ENCODE peak calls at places on chromosomes 16 and 17, in four cellular contexts. Z is A549, P is K562, T is H1. M is an unnamed sample.

GRCh38 chr17:19739241-19740201 is 8.6 kb downstream of the ALDH3A1 start:
- DNase-seq in Z (no peak), T (no peak), P (no peak), M (no peak)

GRCh38 chr16:30049871-30050270 is 15.7 kb upstream of the ALDOA start:
- DNase-seq in Z (no peak), T (no peak), P (no peak), M (no peak)

GRCh38 chr17:66944365-66945203 is 19.9 kb upstream of the CACNG4 start:
- DNase-seq in Z (no peak), P (no peak), T (no peak), M (no peak)

GRCh38 chr17:8799001-8799850 is at the start of gene MFSD6L:
- DNase-seq in T (peak; percentile 67), P (no peak), Z (no peak), M (no peak)

GRCh38 chr17:7389924-7390910 is 4.1 kb downstream of the PLSCR3 start:
- DNase-seq in Z (no peak), T (no peak), P (no peak), M (no peak)

GRCh38 chr17:76716834-76717205 is 6.1 kb upstream of the MXRA7 start:
- DNase-seq in Z (no peak), P (no peak), T (no peak), M (no peak)

GRCh38 chr17:18961634-18962493 is 9.9 kb downstream of the SLC5A10 start:
- DNase-seq in Z (peak; percentile 64), T (no peak), P (no peak), M (no peak)

GRCh38 chr17:57455063-57455914 is 199.0 kb downstream of the MSI2 start:
- DNase-seq in P (no peak), T (no peak), Z (no peak), M (no peak)

GRCh38 chr17:68993112-68993511 is 37.9 kb upstream of the ABCA8 start:
- DNase-seq in P (no peak), T (no peak), Z (peak; percentile 25), M (no peak)

GRCh38 chr16:13939821-13940220 is 19.9 kb downstream of the ERCC4 start:
- DNase-seq in P (no peak), Z (no peak), T (no peak), M (no peak)

GRCh38 chr17:32266389-32267269 is 997 bp downstream of the RHBDL3 start:
- DNase-seq in P (peak; percentile 54), Z (no peak), T (no peak), M (no peak)

GRCh38 chr16:57635266-57636097 is 7.1 kb downstream of the ADGRG1 start:
- DNase-seq in Z (no peak), P (no peak), T (no peak), M (peak; percentile 85)

GRCh38 chr17:14203392-14203791 is 33.3 kb downstream of the CDRT15 start:
- DNase-seq in P (peak; percentile 25), T (no peak), Z (no peak), M (no peak)

GRCh38 chr17:60231234-60231633 is 81.5 kb downstream of the CA4 start:
- DNase-seq in P (no peak), T (no peak), Z (peak; percentile 44), M (peak; percentile 18)

GRCh38 chr16:31745900-31746299 is 127.7 kb upstream of the ZNF267 start:
- DNase-seq in T (no peak), Z (no peak), P (no peak), M (no peak)

DNA sequence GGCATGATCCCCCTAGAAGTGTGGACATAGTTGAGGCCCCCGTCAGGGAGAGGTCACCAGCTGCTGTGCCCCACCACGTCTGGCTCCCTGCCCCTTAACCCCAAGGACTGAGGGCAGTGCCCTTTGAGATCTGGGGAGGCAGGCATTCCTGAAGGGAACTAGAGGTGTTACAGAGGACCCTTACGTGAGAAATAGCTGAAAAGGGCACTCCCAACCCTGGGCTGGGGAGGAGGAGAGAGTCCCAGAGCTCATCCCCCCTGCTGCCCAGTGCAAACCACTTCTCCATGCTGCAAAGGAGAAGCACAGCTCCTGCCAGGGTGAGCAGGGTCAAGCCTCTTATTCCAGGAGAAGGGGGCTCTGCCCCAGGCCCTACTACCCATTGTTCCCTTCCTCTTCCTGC is 10.3 kb upstream of the MINK1 start:
- DNase-seq in Z (no peak), T (no peak), P (no peak), M (no peak)
- TF ChIP-seq PHF8 in Z (no peak), T (no peak), P (no peak), M (no peak)

DNA sequence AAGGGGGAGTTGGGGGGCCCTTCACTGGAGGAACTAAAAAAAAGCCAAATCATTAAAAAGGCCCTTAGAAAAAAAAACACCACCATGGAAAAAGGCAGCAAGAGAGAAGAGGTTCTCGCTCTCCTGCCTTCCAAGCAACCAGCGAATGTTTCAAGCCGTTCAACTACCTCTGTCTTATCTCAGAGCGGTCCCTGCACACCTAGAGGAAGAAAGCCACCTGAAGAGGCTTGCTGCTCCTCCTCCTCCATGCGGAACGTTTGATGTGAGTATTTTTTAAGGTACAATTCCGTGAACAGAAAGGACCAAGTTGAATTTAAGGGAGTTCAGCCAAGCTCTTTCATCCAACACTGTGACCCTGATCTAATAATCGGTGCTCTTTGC is 9.2 kb downstream of the NXN start:
- DNase-seq in T (no peak), Z (no peak), P (no peak), M (no peak)
- TF ChIP-seq PHF8 in T (no peak), Z (no peak), P (no peak), M (no peak)

GRCh38 chr17:73347355-73347754 is 35.6 kb upstream of the CDC42EP4 start:
- DNase-seq in P (no peak), T (no peak), Z (no peak), M (no peak)

GRCh38 chr17:73349138-73349537 is 37.3 kb upstream of the CDC42EP4 start:
- DNase-seq in P (no peak), Z (no peak), T (no peak), M (no peak)

GRCh38 chr17:73348824-73349095 is 37.0 kb upstream of the CDC42EP4 start:
- DNase-seq in T (no peak), Z (no peak), P (no peak), M (no peak)

GRCh38 chr17:73348018-73348823 is 36.4 kb upstream of the CDC42EP4 start:
- DNase-seq in P (no peak), Z (no peak), T (no peak), M (no peak)

DNA sequence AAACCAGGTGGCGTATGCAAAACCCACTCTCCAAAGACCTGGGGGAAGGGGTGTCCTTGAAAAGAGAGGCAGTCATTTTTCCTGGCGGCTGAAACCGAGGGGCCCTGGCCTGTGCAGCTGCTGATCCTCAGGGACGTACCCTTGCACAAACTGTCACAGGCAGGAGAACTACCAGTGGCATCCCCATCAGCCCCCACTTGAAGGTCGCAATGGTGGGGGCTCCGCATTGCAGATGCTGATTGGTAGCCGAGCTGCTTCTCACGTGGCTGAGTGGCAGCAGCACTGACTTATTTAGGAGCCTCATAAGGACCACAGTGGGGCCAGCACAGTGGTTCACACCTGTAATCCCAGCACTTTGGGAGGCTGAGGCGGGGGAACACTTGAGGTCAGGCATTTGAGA is 35.0 kb upstream of the CDC42EP4 start:
- DNase-seq in T (no peak), P (no peak), Z (no peak), M (no peak)
- TF ChIP-seq PHF8 in T (no peak), P (no peak), Z (no peak), M (no peak)

GRCh38 chr17:43402078-43402477 is 3.3 kb downstream of the ARL4D start:
- DNase-seq in T (no peak), Z (no peak), P (no peak), M (no peak)
- TF ChIP-seq PHF8 in T (no peak), Z (no peak), P (no peak), M (no peak)

GRCh38 chr16:12163970-12164369 is 187.4 kb downstream of the SNX29 start:
- DNase-seq in Z (no peak), P (no peak), T (no peak), M (no peak)
- TF ChIP-seq PHF8 in Z (no peak), P (no peak), T (no peak), M (no peak)